ENCODE peak calls at places on chromosomes 13 and 19, in five cellular contexts. One of them, this sample, is unnamed.

GRCh38 chr19:41894350-41894749 is 11.4 kb downstream of the ARHGEF1 start:
- DNase-seq in heart right ventricle: no peak
- DNase-seq in fibroblast of villous mesenchyme: no peak
- DNase-seq in sigmoid colon: no peak
- DNase-seq in WTC11: no peak
- DNase-seq in this sample: no peak

GRCh38 chr19:51341066-51341465 is 873 bp downstream of the VSIG10L start:
- DNase-seq in WTC11: no peak
- DNase-seq in heart right ventricle: no peak
- DNase-seq in sigmoid colon: no peak
- DNase-seq in fibroblast of villous mesenchyme: no peak
- DNase-seq in this sample: no peak

GRCh38 chr13:113974304-113975281 is 717 bp upstream of the C13orf46 start:
- DNase-seq in fibroblast of villous mesenchyme: no peak
- DNase-seq in WTC11: peak
- DNase-seq in sigmoid colon: peak
- DNase-seq in heart right ventricle: no peak
- DNase-seq in this sample: no peak

GRCh38 chr13:50950808-50951207 is 41.2 kb downstream of the RNASEH2B start:
- DNase-seq in fibroblast of villous mesenchyme: no peak
- DNase-seq in sigmoid colon: no peak
- DNase-seq in WTC11: no peak
- DNase-seq in heart right ventricle: no peak
- DNase-seq in this sample: no peak

GRCh38 chr13:39855236-39855635 is 199.8 kb downstream of the COG6 start:
- DNase-seq in sigmoid colon: no peak
- DNase-seq in heart right ventricle: no peak
- DNase-seq in fibroblast of villous mesenchyme: no peak
- DNase-seq in WTC11: no peak
- DNase-seq in this sample: no peak

GRCh38 chr19:6126335-6126974 is 9.0 kb upstream of the ACSBG2 start:
- DNase-seq in fibroblast of villous mesenchyme: peak
- DNase-seq in sigmoid colon: no peak
- DNase-seq in heart right ventricle: no peak
- DNase-seq in WTC11: no peak
- DNase-seq in this sample: no peak

GRCh38 chr19:38907670-38908069 is 4.3 kb downstream of the CCER2 start:
- DNase-seq in WTC11: no peak
- DNase-seq in sigmoid colon: no peak
- DNase-seq in fibroblast of villous mesenchyme: no peak
- DNase-seq in heart right ventricle: no peak
- DNase-seq in this sample: no peak

GRCh38 chr13:30734434-30734833 is 909 bp upstream of the ALOX5AP start:
- DNase-seq in WTC11: no peak
- DNase-seq in heart right ventricle: no peak
- DNase-seq in fibroblast of villous mesenchyme: no peak
- DNase-seq in sigmoid colon: no peak
- DNase-seq in this sample: no peak

GRCh38 chr19:52566588-52566987 is 3.5 kb upstream of the ZNF701 start:
- DNase-seq in fibroblast of villous mesenchyme: peak
- DNase-seq in WTC11: no peak
- DNase-seq in heart right ventricle: no peak
- DNase-seq in sigmoid colon: no peak
- DNase-seq in this sample: no peak

GRCh38 chr13:98393873-98394272 is 183.0 kb downstream of the STK24 start:
- DNase-seq in fibroblast of villous mesenchyme: no peak
- DNase-seq in heart right ventricle: no peak
- DNase-seq in WTC11: no peak
- DNase-seq in sigmoid colon: no peak
- DNase-seq in this sample: no peak

GRCh38 chr19:41955521-41955920 is 3.6 kb downstream of the RABAC1 start:
- DNase-seq in fibroblast of villous mesenchyme: no peak
- DNase-seq in sigmoid colon: no peak
- DNase-seq in WTC11: no peak
- DNase-seq in heart right ventricle: no peak
- DNase-seq in this sample: no peak

GRCh38 chr13:97540696-97541095 is 106.7 kb downstream of the RAP2A start:
- DNase-seq in fibroblast of villous mesenchyme: peak
- DNase-seq in WTC11: no peak
- DNase-seq in heart right ventricle: no peak
- DNase-seq in sigmoid colon: no peak
- DNase-seq in this sample: no peak

GRCh38 chr13:100887729-100888151 is 213.1 kb upstream of the TMTC4 start:
- DNase-seq in WTC11: no peak
- DNase-seq in fibroblast of villous mesenchyme: peak
- DNase-seq in heart right ventricle: no peak
- DNase-seq in sigmoid colon: no peak
- DNase-seq in this sample: no peak

GRCh38 chr19:15296353-15296752 is 36.0 kb downstream of the BRD4 start:
- DNase-seq in heart right ventricle: peak
- DNase-seq in fibroblast of villous mesenchyme: peak
- DNase-seq in sigmoid colon: peak
- DNase-seq in WTC11: no peak
- DNase-seq in this sample: no peak

GRCh38 chr13:95067303-95067702 is 233.9 kb downstream of the ABCC4 start:
- DNase-seq in heart right ventricle: no peak
- DNase-seq in WTC11: no peak
- DNase-seq in sigmoid colon: no peak
- DNase-seq in fibroblast of villous mesenchyme: no peak
- DNase-seq in this sample: no peak

GRCh38 chr13:44549461-44549860 is 26.7 kb downstream of the TSC22D1 start:
- DNase-seq in sigmoid colon: no peak
- DNase-seq in WTC11: no peak
- DNase-seq in heart right ventricle: no peak
- DNase-seq in fibroblast of villous mesenchyme: no peak
- DNase-seq in this sample: no peak

GRCh38 chr19:46842791-46843190 is 7.9 kb downstream of the AP2S1 start:
- DNase-seq in sigmoid colon: no peak
- DNase-seq in fibroblast of villous mesenchyme: no peak
- DNase-seq in heart right ventricle: no peak
- DNase-seq in WTC11: no peak
- DNase-seq in this sample: no peak

GRCh38 chr19:13983213-13983889 is 22.8 kb downstream of the RFX1 start:
- DNase-seq in heart right ventricle: no peak
- DNase-seq in sigmoid colon: no peak
- DNase-seq in WTC11: no peak
- DNase-seq in fibroblast of villous mesenchyme: no peak
- DNase-seq in this sample: no peak

GRCh38 chr13:46041335-46041934 is 11.1 kb downstream of the ZC3H13 start:
- DNase-seq in fibroblast of villous mesenchyme: no peak
- DNase-seq in heart right ventricle: no peak
- DNase-seq in sigmoid colon: no peak
- DNase-seq in WTC11: no peak
- DNase-seq in this sample: no peak

GRCh38 chr19:49589391-49589790 is 1.6 kb upstream of the PRR12 start:
- DNase-seq in heart right ventricle: no peak
- DNase-seq in fibroblast of villous mesenchyme: no peak
- DNase-seq in sigmoid colon: no peak
- DNase-seq in WTC11: no peak
- DNase-seq in this sample: no peak

DNA sequence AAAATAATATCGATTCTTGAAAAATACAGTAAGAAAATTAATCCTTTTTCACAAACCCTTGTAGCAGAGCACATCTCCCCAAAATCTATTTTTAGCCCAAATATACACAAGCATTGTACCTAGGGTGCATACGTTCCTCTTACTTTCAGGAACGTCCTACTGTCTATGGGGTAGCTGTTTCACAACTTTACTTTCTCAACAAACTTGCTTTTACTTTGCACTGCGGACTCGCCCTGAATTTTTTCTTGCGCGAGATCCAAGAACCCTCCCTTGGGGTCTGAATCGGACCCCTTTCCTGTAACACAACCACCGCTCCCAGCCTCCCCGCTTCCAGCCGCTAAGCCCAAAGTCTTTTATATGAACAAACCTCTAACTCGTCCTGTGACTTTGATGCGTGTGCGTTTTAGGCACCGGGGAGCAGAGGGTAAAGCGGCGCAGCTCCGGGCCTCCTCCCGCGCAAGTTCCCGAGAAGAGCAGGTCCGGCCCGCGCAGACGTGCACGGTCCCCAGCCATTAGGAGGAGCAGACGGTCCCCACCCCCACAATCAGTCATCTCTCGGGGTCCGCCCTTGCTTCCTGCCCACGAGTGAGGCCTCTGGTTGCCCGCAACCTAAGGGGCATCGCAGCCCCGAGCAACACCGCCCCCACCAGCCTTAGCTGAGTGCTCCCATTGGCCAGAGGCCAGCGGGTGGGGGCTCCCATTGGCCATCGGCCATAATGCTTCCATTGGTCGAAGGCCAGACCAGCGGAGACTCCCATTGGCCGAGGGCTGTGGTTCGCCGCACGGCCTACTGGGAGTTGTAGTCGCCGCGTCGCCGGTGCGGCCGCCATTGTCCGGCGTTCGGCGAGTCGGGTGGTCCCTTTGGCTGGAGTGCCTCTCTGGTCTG is at the start of gene ZNF8:
- DNase-seq in sigmoid colon: peak
- DNase-seq in fibroblast of villous mesenchyme: peak
- DNase-seq in WTC11: peak
- DNase-seq in heart right ventricle: peak
- DNase-seq in this sample: peak
- TF ChIP-seq CTCF in sigmoid colon: no peak
- TF ChIP-seq CTCF in fibroblast of villous mesenchyme: no peak
- TF ChIP-seq CTCF in WTC11: no peak
- TF ChIP-seq CTCF in heart right ventricle: peak
- TF ChIP-seq CTCF in this sample: no peak

DNA sequence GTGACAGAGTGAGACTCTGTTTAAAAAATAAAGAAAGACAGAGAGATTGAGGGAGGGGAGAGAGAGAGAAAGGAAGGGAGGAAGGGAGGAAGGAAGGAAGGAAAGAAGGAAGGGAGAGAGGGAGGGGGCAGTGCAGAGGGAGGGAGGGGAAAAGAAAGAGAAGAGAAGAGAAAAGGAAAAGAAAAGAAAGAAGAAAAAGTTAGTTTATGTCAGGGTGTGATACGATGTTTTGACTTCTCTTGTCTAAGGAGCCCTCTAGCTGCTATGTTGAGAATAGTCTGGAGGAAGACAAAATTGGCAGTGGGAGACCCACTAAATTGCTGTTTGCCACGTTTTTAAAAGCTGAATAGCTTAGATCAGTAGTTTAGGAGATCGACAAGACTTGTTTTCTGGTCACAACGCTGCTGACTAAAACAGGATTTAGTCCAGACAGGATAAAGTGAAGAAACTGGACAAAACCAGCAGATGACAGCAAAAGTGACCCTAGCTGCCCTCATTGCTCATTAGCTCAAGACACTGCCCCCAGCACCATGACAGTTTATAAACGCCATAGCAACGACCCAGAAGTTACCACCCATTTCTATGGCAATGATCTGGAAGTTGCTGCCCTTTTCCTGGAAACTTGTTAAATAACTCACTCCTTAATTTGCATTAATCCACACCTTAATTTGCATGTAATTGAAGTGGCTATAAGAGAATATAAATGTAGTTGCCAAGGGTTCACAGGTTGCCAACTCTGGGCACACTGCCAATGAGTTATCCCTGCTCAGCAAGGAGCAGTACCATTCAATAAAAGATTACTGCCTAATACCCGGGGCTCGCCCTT is 11.1 kb downstream of the TEX101 start:
- DNase-seq in fibroblast of villous mesenchyme: peak
- DNase-seq in WTC11: no peak
- DNase-seq in sigmoid colon: peak
- DNase-seq in heart right ventricle: no peak
- DNase-seq in this sample: no peak
- TF ChIP-seq CTCF in fibroblast of villous mesenchyme: peak
- TF ChIP-seq CTCF in WTC11: no peak
- TF ChIP-seq CTCF in sigmoid colon: no peak
- TF ChIP-seq CTCF in heart right ventricle: peak
- TF ChIP-seq CTCF in this sample: peak

GRCh38 chr13:82565191-82565590 is 1317.1 kb downstream of the SLITRK1 start:
- DNase-seq in fibroblast of villous mesenchyme: no peak
- DNase-seq in WTC11: peak
- DNase-seq in sigmoid colon: no peak
- DNase-seq in heart right ventricle: no peak
- DNase-seq in this sample: no peak
- TF ChIP-seq CTCF in fibroblast of villous mesenchyme: no peak
- TF ChIP-seq CTCF in WTC11: no peak
- TF ChIP-seq CTCF in sigmoid colon: no peak
- TF ChIP-seq CTCF in heart right ventricle: no peak
- TF ChIP-seq CTCF in this sample: no peak

GRCh38 chr13:74107598-74107997 is 26.6 kb downstream of the KLF12 start:
- DNase-seq in sigmoid colon: no peak
- DNase-seq in heart right ventricle: no peak
- DNase-seq in fibroblast of villous mesenchyme: no peak
- DNase-seq in WTC11: no peak
- DNase-seq in this sample: no peak

GRCh38 chr13:74104661-74105275 is 29.4 kb downstream of the KLF12 start:
- DNase-seq in WTC11: no peak
- DNase-seq in heart right ventricle: no peak
- DNase-seq in sigmoid colon: no peak
- DNase-seq in fibroblast of villous mesenchyme: no peak
- DNase-seq in this sample: no peak

GRCh38 chr13:74103196-74103595 is 31.0 kb downstream of the KLF12 start:
- DNase-seq in sigmoid colon: no peak
- DNase-seq in fibroblast of villous mesenchyme: no peak
- DNase-seq in WTC11: no peak
- DNase-seq in heart right ventricle: no peak
- DNase-seq in this sample: no peak

GRCh38 chr13:74103970-74104555 is 30.1 kb downstream of the KLF12 start:
- DNase-seq in WTC11: no peak
- DNase-seq in sigmoid colon: no peak
- DNase-seq in heart right ventricle: no peak
- DNase-seq in fibroblast of villous mesenchyme: no peak
- DNase-seq in this sample: no peak

GRCh38 chr13:74105871-74106270 is 28.3 kb downstream of the KLF12 start:
- DNase-seq in fibroblast of villous mesenchyme: no peak
- DNase-seq in WTC11: no peak
- DNase-seq in heart right ventricle: no peak
- DNase-seq in sigmoid colon: no peak
- DNase-seq in this sample: no peak
- TF ChIP-seq CTCF in fibroblast of villous mesenchyme: no peak
- TF ChIP-seq CTCF in WTC11: no peak
- TF ChIP-seq CTCF in heart right ventricle: no peak
- TF ChIP-seq CTCF in sigmoid colon: no peak
- TF ChIP-seq CTCF in this sample: no peak

GRCh38 chr19:40598121-40598917 is 2.9 kb upstream of the LTBP4 start:
- DNase-seq in WTC11: peak
- DNase-seq in fibroblast of villous mesenchyme: peak
- DNase-seq in heart right ventricle: peak
- DNase-seq in sigmoid colon: peak
- DNase-seq in this sample: peak
- TF ChIP-seq CTCF in WTC11: peak
- TF ChIP-seq CTCF in fibroblast of villous mesenchyme: peak
- TF ChIP-seq CTCF in heart right ventricle: peak
- TF ChIP-seq CTCF in sigmoid colon: peak
- TF ChIP-seq CTCF in this sample: peak

This sample was measured in type B pancreatic cell.